ENCODE peak calls at places on chromosomes 3 and 15, in five cellular contexts. C is iris pigment epithelial cell; V is activated naive CD8-positive, alpha-beta T cell treated with anti-CD3 and anti-CD28 coated beads for 36 hours; H is activated naive CD4-positive, alpha-beta T cell; N is effector memory CD4-positive, alpha-beta T cell. A is an unnamed sample.

GRCh38 chr3:161314836-161315391 is 56.4 kb downstream of the SPTSSB start:
- DNase-seq in H (no peak), N (no peak), C (peak), V (no peak), A (no peak)

GRCh38 chr15:78075490-78076230 is 1.9 kb downstream of the TBC1D2B start:
- DNase-seq in V (no peak), N (no peak), H (no peak), C (peak), A (no peak)

GRCh38 chr3:98914210-98915080 is 12.9 kb upstream of the DCBLD2 start:
- DNase-seq in N (no peak), C (peak), V (no peak), H (no peak), A (no peak)

GRCh38 chr3:51982352-51982837 is 940 bp upstream of the ACY1 start:
- DNase-seq in N (no peak), H (no peak), C (no peak), V (peak), A (no peak)

GRCh38 chr3:21573291-21573690 is 177.7 kb downstream of the ZNF385D start:
- DNase-seq in N (no peak), C (peak), V (no peak), H (no peak), A (no peak)

GRCh38 chr3:170753421-170754344 is 116.3 kb downstream of the RPL22L1 start:
- DNase-seq in C (peak), H (no peak), N (no peak), V (no peak), A (no peak)

GRCh38 chr3:31246293-31247062 is 286.2 kb upstream of the STT3B start:
- DNase-seq in C (no peak), N (no peak), V (no peak), H (no peak), A (no peak)

GRCh38 chr3:104388624-104389023 is 978.1 kb upstream of the ALCAM start:
- DNase-seq in H (no peak), N (no peak), V (no peak), C (peak), A (no peak)

GRCh38 chr3:20022954-20023644 is 11.0 kb upstream of the PP2D1 start:
- DNase-seq in C (no peak), H (no peak), V (no peak), N (no peak), A (no peak)

GRCh38 chr15:60214201-60214600 is 183.6 kb downstream of the ANXA2 start:
- DNase-seq in C (no peak), H (no peak), V (no peak), N (no peak), A (no peak)

GRCh38 chr3:72041531-72041930 is 256.6 kb upstream of the PROK2 start:
- DNase-seq in N (no peak), V (no peak), H (no peak), C (no peak), A (no peak)

GRCh38 chr3:132553811-132554210 is 43.3 kb upstream of the ACKR4 start:
- DNase-seq in N (no peak), V (no peak), C (no peak), H (no peak), A (no peak)

GRCh38 chr3:100033184-100033583 is 81.1 kb downstream of the FILIP1L start:
- DNase-seq in H (no peak), V (no peak), C (peak), N (no peak), A (no peak)

GRCh38 chr3:157429703-157430102 is 6.9 kb upstream of the PTX3 start:
- DNase-seq in H (no peak), V (no peak), N (no peak), C (peak), A (no peak)

GRCh38 chr3:48991851-48992545 is 2.0 kb downstream of the P4HTM start:
- DNase-seq in C (no peak), V (no peak), H (no peak), N (no peak), A (no peak)

GRCh38 chr3:64612082-64612860 is 75.5 kb downstream of the ADAMTS9 start:
- DNase-seq in N (no peak), H (no peak), V (no peak), C (peak), A (no peak)